ENCODE peak calls at places on chromosomes 12 and 14, in seven cellular contexts. T is hepatocyte; Y is fibroblast of pulmonary artery; W is neuronal stem cell; G is fibroblast of the aortic adventitia; U is CD4-positive, CD25-positive, alpha-beta regulatory T cell; O is astrocyte of the cerebellum. H is an unnamed sample.

GRCh38 chr14:55710506-55711041 is 130.6 kb downstream of the KTN1 start:
- DNase-seq in U (no peak), T (no peak), O (no peak), W (no peak), G (peak; percentile 72), Y (peak; percentile 27), H (no peak)

GRCh38 chr12:68924546-68924945 is 8.4 kb downstream of the CPM start:
- DNase-seq in W (no peak), T (no peak), U (no peak), G (no peak), Y (no peak), O (no peak), H (no peak)

GRCh38 chr12:904010-904414 is 45.5 kb downstream of the RAD52 start:
- DNase-seq in Y (no peak), T (no peak), U (no peak), W (no peak), O (no peak), G (no peak), H (no peak)

GRCh38 chr12:108821407-108822397 is 35.7 kb downstream of the SSH1 start:
- DNase-seq in T (no peak), G (no peak), W (no peak), U (no peak), Y (peak; percentile 51), O (no peak), H (peak; percentile 16)

GRCh38 chr14:74583689-74584434 is 28.2 kb downstream of the LTBP2 start:
- DNase-seq in W (no peak), T (peak; percentile 55), Y (peak; percentile 52), U (no peak), G (peak; percentile 48), O (peak; percentile 55), H (no peak)

GRCh38 chr12:57817261-57817989 is 1.1 kb downstream of the AVIL start:
- DNase-seq in Y (no peak), T (no peak), G (no peak), U (no peak), O (no peak), W (no peak), H (no peak)

GRCh38 chr14:63026491-63026890 is 18.8 kb downstream of the KCNH5 start:
- DNase-seq in O (no peak), Y (no peak), W (no peak), U (no peak), T (no peak), G (no peak), H (no peak)

GRCh38 chr14:22131749-22132476 is 457.1 kb downstream of the DAD1 start:
- DNase-seq in W (no peak), G (no peak), O (no peak), Y (peak; percentile 3), U (peak; percentile 47), T (no peak), H (no peak)

GRCh38 chr12:61272441-61272840 is 987.8 kb upstream of the USP15 start:
- DNase-seq in U (no peak), T (no peak), W (no peak), Y (no peak), G (no peak), O (no peak), H (no peak)

GRCh38 chr12:96078281-96078761 is 42.9 kb upstream of the LTA4H start:
- DNase-seq in Y (peak; percentile 38), T (no peak), U (no peak), G (peak; percentile 33), O (peak; percentile 62), W (no peak), H (no peak)

GRCh38 chr12:110647669-110648068 is 33.7 kb downstream of the TCTN1 start:
- DNase-seq in Y (no peak), U (peak; percentile 62), G (no peak), T (no peak), O (no peak), W (no peak), H (no peak)

GRCh38 chr14:73717998-73718741 is 4.0 kb upstream of the PNMA1 start:
- DNase-seq in U (no peak), T (no peak), W (no peak), G (no peak), O (no peak), Y (no peak), H (no peak)

GRCh38 chr12:47547077-47547476 is 158.8 kb downstream of the RPAP3 start:
- DNase-seq in W (no peak), G (peak; percentile 72), O (no peak), T (no peak), U (no peak), Y (peak; percentile 63), H (no peak)

GRCh38 chr12:106113042-106113441 is 25.7 kb downstream of the NUAK1 start:
- DNase-seq in T (no peak), G (peak; percentile 30), O (no peak), Y (peak; percentile 53), W (no peak), U (no peak), H (no peak)

GRCh38 chr12:45165284-45165683 is 50.6 kb upstream of the ANO6 start:
- DNase-seq in T (no peak), O (no peak), U (no peak), Y (no peak), G (no peak), W (no peak), H (no peak)

GRCh38 chr12:112380663-112381420 is 1.4 kb downstream of the HECTD4 start:
- DNase-seq in Y (no peak), O (no peak), U (peak; percentile 9), W (no peak), T (peak; percentile 17), G (no peak), H (no peak)
- H3K4me3 ChIP-seq in Y (peak overlapping the region; percentile 73), O (peak overlapping the region; percentile 66), U (peak overlapping the region; percentile 64), W (peak overlapping the region; percentile 90), T (peak overlapping the region; percentile 63), G (peak overlapping the region; percentile 78), H (peak overlapping the region; percentile 80)

DNA sequence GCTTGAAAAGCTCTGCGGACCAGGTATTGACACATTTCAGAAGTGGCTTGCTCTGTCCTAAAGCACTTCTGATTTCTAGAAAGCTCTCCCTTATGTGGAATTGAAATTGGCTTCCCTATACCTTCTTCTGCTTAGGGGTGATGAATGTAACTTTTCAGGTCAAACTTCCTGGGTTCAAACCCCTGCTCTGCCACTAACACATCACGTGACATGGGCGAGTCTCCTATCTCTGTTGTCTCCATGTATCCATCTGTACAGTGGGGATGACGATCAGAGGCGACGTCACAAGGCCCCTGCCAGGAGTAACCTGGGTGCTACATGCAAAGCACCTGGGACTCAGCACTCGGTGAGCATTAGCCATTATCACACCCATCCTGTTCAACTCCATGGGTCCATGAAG is 73.7 kb upstream of the PIWIL1 start:
- DNase-seq in W (no peak), U (no peak), Y (no peak), G (no peak), O (no peak), T (no peak), H (no peak)
- H3K4me3 ChIP-seq in W (no peak overlapping the region), U (no peak overlapping the region), Y (no peak overlapping the region), G (no peak overlapping the region), O (no peak overlapping the region), T (no peak overlapping the region), H (no peak overlapping the region)

GRCh38 chr12:23002381-23002780 is 377.4 kb downstream of the ETNK1 start:
- DNase-seq in Y (no peak), W (peak; percentile 12), O (no peak), T (no peak), U (no peak), G (no peak), H (no peak)
- H3K4me3 ChIP-seq in Y (no peak overlapping the region), W (no peak overlapping the region), O (no peak overlapping the region), T (no peak overlapping the region), U (no peak overlapping the region), G (no peak overlapping the region), H (no peak overlapping the region)

DNA sequence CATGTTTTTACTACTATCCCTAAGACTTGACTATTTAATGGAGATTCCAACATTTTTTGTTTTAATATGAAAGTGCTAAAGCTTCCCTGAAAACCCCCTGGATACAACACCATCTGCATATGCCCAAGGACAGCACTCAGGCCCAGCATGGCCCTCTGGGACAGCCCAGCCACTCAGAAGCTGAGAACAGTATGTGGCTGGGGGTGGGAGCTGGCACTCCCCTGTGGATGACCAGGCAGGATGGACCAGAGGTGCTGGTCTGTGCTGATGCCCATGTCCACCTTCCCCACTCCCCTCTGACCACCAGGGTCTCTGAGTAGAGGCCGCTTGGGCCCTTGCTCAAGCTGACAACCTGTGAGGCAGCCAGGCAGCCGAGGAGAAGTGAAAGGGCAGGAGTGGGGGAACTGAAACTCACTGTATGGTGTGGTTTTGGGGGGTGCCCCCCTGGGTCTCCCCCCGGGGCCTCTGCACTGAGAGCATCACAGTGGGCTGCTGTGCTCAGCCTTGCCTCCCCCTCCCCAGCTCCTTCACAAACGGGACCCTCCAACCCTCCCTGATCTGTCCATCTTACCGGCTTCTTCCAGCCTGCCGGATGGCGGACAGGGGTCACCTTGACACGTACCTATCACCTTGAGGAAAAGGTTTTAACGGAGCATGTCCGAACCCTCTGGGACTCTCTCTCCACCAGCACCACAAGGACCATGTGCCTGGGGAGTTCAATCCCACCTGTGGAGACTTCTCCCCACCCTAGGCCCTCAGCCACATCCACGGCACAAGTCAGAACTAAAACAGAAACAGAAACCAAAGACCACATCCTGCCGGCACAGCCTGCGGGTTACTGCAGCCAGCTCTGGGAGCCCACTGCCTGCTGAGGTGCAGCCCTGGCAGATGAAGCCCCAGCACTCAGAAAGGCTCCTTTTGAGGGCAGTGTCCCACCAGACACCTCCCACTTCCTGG is at the start of gene TMEM229B:
- DNase-seq in T (no peak), O (no peak), W (no peak), Y (no peak), G (no peak), U (peak; percentile 95), H (peak; percentile 92)
- H3K4me3 ChIP-seq in T (no peak within 1 kb of the TSS), O (no peak within 1 kb of the TSS), W (no peak within 1 kb of the TSS), Y (no peak within 1 kb of the TSS), G (no peak within 1 kb of the TSS), U (peak within 1 kb of the TSS; percentile 93), H (peak within 1 kb of the TSS; percentile 28)

H was measured in GM12864.